ENCODE peak calls at places on chromosomes 4 and X, in four cellular contexts. One of them, this sample, is unnamed.

GRCh38 chrX:154986826-154987575 is 35.5 kb downstream of the F8 start:
- DNase-seq in A549: peak; percentile 33
- DNase-seq in GM12878: no peak
- DNase-seq in K562: no peak
- DNase-seq in this sample: no peak

GRCh38 chr4:26325191-26325590 is 4.4 kb downstream of the RBPJ start:
- DNase-seq in A549: peak; percentile 31
- DNase-seq in GM12878: no peak
- DNase-seq in K562: no peak
- DNase-seq in this sample: peak; percentile 67

GRCh38 chr4:163017135-163017534 is 149.6 kb downstream of the NAF1 start:
- DNase-seq in A549: no peak
- DNase-seq in GM12878: no peak
- DNase-seq in K562: no peak
- DNase-seq in this sample: no peak

GRCh38 chr4:153364061-153364460 is 19.6 kb downstream of the MND1 start:
- DNase-seq in A549: no peak
- DNase-seq in GM12878: no peak
- DNase-seq in K562: no peak
- DNase-seq in this sample: no peak

GRCh38 chr4:7325541-7325940 is 109.2 kb downstream of the PSAPL1 start:
- DNase-seq in A549: no peak
- DNase-seq in GM12878: no peak
- DNase-seq in K562: no peak
- DNase-seq in this sample: no peak

GRCh38 chrX:108019382-108019857 is 25.4 kb upstream of the VSIG1 start:
- DNase-seq in A549: no peak
- DNase-seq in GM12878: no peak
- DNase-seq in K562: no peak
- DNase-seq in this sample: no peak

GRCh38 chrX:45903781-45904201 is 641.4 kb downstream of the ZNF674 start:
- DNase-seq in A549: no peak
- DNase-seq in GM12878: no peak
- DNase-seq in K562: no peak
- DNase-seq in this sample: no peak

GRCh38 chr4:140152015-140152703 is 1.8 kb downstream of the MAML3 start:
- DNase-seq in A549: no peak
- DNase-seq in GM12878: no peak
- DNase-seq in K562: peak; percentile 66
- DNase-seq in this sample: no peak

GRCh38 chrX:119410027-119410819 is 11.1 kb downstream of the SLC25A43 start:
- DNase-seq in A549: peak; percentile 90
- DNase-seq in GM12878: no peak
- DNase-seq in K562: no peak
- DNase-seq in this sample: peak; percentile 69

GRCh38 chr4:212438-213174 is 88.3 kb downstream of the ZNF718 start:
- DNase-seq in A549: no peak
- DNase-seq in GM12878: no peak
- DNase-seq in K562: peak; percentile 27
- DNase-seq in this sample: peak; percentile 71

GRCh38 chr4:40829586-40829985 is 79.8 kb downstream of the NSUN7 start:
- DNase-seq in A549: no peak
- DNase-seq in GM12878: no peak
- DNase-seq in K562: no peak
- DNase-seq in this sample: no peak

GRCh38 chr4:114400531-114400930 is 198.1 kb upstream of the UGT8 start:
- DNase-seq in A549: no peak
- DNase-seq in GM12878: no peak
- DNase-seq in K562: no peak
- DNase-seq in this sample: no peak

GRCh38 chr4:6693274-6694176 is at the start of gene S100P:
- DNase-seq in A549: peak; percentile 67
- DNase-seq in GM12878: no peak
- DNase-seq in K562: no peak
- DNase-seq in this sample: no peak

DNA sequence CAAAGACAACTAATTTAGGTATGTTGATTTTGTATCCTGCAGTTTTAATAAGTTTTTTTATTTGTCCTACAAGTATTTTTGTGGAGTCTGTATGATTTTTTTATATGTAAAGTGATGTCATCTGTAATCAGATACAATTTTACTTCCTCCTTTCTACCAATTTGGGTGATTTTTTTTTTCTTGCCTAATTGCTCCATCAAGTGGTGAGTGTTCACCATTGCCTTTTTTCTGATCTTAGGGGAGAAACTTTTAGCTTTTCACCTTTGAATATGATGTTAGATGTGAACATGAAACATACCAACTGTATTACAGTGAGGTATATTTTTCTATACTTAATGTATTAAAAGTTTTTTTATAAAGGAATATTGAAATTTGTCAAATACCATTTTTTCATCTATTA is 362.3 kb downstream of the PABPC4L start:
- DNase-seq in A549: peak; percentile 13
- DNase-seq in GM12878: no peak
- DNase-seq in K562: no peak
- DNase-seq in this sample: peak; percentile 12
- TF ChIP-seq ELK1 in A549: no peak
- TF ChIP-seq ELK1 in GM12878: no peak
- TF ChIP-seq ELK1 in K562: no peak
- TF ChIP-seq ELK1 in this sample: no peak

GRCh38 chr4:121654738-121655137 is 42.0 kb downstream of the ANXA5 start:
- DNase-seq in A549: no peak
- DNase-seq in GM12878: peak; percentile 1
- DNase-seq in K562: no peak
- DNase-seq in this sample: no peak

GRCh38 chr4:121656269-121656641 is 40.5 kb downstream of the ANXA5 start:
- DNase-seq in A549: peak; percentile 69
- DNase-seq in GM12878: peak; percentile 7
- DNase-seq in K562: peak; percentile 47
- DNase-seq in this sample: peak; percentile 79

GRCh38 chr4:121653986-121654385 is 42.8 kb downstream of the ANXA5 start:
- DNase-seq in A549: no peak
- DNase-seq in GM12878: no peak
- DNase-seq in K562: no peak
- DNase-seq in this sample: no peak

GRCh38 chr4:121653214-121653613 is 43.6 kb downstream of the ANXA5 start:
- DNase-seq in A549: no peak
- DNase-seq in GM12878: no peak
- DNase-seq in K562: no peak
- DNase-seq in this sample: no peak

DNA sequence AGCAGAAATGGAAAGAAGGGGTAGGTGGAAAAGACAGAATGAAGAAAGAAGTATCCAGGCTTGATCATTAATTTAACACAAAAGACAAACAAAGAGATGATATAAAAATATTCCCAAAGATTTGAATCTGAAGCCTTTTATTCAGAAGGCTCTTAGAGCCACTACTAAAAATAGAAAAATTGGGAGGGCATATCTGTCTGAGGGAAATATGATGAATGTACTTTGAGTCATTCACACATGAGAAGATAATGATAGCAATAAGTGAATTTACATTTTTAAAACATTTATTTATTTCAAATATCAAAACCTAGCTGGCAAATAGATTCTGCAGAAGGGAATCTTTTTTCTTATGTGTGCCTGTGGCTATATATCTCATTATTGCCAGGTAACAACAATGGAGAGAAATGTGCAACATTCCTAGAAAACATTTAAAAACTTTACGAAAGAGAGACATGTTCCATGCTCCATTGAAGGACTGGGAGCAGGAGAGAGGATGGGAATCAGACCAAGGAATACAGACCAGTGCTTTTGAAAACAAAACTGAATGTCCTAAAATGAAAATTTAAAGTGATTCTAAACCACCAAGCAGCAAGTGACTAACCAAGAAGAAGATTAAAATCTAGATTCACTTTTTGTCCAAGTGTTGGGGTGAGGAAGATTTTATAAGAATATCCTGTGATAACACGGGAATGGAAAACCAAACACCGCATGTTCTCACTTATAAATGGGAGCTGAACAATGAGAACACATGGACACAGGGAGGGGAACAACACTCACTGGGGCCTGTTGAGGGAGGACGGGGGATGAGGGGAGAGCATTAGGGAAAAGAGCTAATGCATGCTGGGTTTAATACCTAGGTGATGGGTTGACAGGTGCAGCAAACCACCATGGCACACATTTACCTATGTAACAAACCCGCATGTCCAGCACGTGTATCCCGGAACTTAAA is 41.2 kb downstream of the ANXA5 start:
- DNase-seq in A549: no peak
- DNase-seq in GM12878: no peak
- DNase-seq in K562: no peak
- DNase-seq in this sample: no peak
- TF ChIP-seq ELK1 in A549: no peak
- TF ChIP-seq ELK1 in GM12878: no peak
- TF ChIP-seq ELK1 in K562: no peak
- TF ChIP-seq ELK1 in this sample: no peak

GRCh38 chrX:39846460-39846859 is 251.3 kb downstream of the BCOR start:
- DNase-seq in A549: no peak
- DNase-seq in GM12878: no peak
- DNase-seq in K562: no peak
- DNase-seq in this sample: no peak

GRCh38 chrX:39848900-39849299 is 248.9 kb downstream of the BCOR start:
- DNase-seq in A549: no peak
- DNase-seq in GM12878: no peak
- DNase-seq in K562: no peak
- DNase-seq in this sample: peak; percentile 95

GRCh38 chrX:39850209-39850608 is 247.5 kb downstream of the BCOR start:
- DNase-seq in A549: no peak
- DNase-seq in GM12878: no peak
- DNase-seq in K562: no peak
- DNase-seq in this sample: no peak

GRCh38 chrX:39850630-39851152 is 247.1 kb downstream of the BCOR start:
- DNase-seq in A549: no peak
- DNase-seq in GM12878: no peak
- DNase-seq in K562: peak; percentile 77
- DNase-seq in this sample: peak; percentile 69

GRCh38 chrX:39848243-39848642 is 249.5 kb downstream of the BCOR start:
- DNase-seq in A549: no peak
- DNase-seq in GM12878: no peak
- DNase-seq in K562: peak; percentile 47
- DNase-seq in this sample: peak; percentile 56
- TF ChIP-seq ELK1 in A549: no peak
- TF ChIP-seq ELK1 in GM12878: no peak
- TF ChIP-seq ELK1 in K562: no peak
- TF ChIP-seq ELK1 in this sample: no peak

DNA sequence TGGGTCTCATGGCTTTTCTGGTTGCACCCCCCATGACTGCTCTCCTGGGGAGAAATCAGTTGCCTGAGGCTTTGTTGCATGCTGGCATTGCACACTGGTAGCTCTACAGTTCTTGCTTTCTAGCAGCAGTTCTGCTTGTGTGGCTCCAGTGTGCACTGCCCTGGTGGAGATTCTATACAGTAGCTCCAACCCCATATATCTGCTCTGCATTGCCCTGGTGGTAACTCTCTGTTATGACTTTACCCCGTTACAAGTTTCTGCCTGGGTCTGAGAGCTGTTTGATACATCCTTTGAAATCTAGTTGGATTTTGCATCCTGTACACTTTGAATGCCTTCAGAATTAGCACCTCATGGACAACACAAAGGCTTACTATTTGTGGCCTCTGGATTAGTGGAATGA is 241.4 kb upstream of the EPHA5 start:
- DNase-seq in A549: no peak
- DNase-seq in GM12878: no peak
- DNase-seq in K562: no peak
- DNase-seq in this sample: no peak
- TF ChIP-seq ELK1 in A549: no peak
- TF ChIP-seq ELK1 in GM12878: no peak
- TF ChIP-seq ELK1 in K562: no peak
- TF ChIP-seq ELK1 in this sample: no peak

GRCh38 chrX:51608766-51609165 is 9.9 kb downstream of the CENPVL3 start:
- DNase-seq in A549: no peak
- DNase-seq in GM12878: no peak
- DNase-seq in K562: no peak
- DNase-seq in this sample: peak; percentile 2
- TF ChIP-seq ELK1 in A549: no peak
- TF ChIP-seq ELK1 in GM12878: no peak
- TF ChIP-seq ELK1 in K562: no peak
- TF ChIP-seq ELK1 in this sample: no peak

GRCh38 chrX:30483996-30484395 is 93.6 kb downstream of the TASL start:
- DNase-seq in A549: no peak
- DNase-seq in GM12878: no peak
- DNase-seq in K562: no peak
- DNase-seq in this sample: no peak

GRCh38 chrX:30489323-30489722 is 88.2 kb downstream of the TASL start:
- DNase-seq in A549: peak; percentile 49
- DNase-seq in GM12878: no peak
- DNase-seq in K562: peak; percentile 3
- DNase-seq in this sample: no peak

GRCh38 chrX:30493348-30493747 is 84.2 kb downstream of the TASL start:
- DNase-seq in A549: no peak
- DNase-seq in GM12878: no peak
- DNase-seq in K562: no peak
- DNase-seq in this sample: no peak

DNA sequence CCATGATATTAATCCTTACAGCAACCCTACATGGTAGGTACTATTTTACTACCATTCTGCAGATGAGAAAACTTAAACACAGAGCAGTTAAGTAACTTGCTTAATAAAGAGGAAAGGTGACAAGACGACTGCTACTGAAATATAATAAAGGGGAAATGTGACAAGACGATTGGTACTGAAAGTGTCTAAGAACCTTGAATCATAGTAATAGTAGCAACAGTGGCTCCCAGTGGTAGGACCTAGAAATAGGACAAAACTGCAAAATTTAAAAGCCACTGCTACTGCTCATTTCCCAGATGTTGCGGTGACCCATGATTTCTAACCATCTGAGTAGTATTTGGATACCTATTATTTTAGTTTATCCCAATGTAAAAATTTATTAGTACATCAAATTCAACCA is 89.5 kb downstream of the TASL start:
- DNase-seq in A549: peak; percentile 26
- DNase-seq in GM12878: no peak
- DNase-seq in K562: no peak
- DNase-seq in this sample: peak; percentile 1
- TF ChIP-seq ELK1 in A549: no peak
- TF ChIP-seq ELK1 in GM12878: no peak
- TF ChIP-seq ELK1 in K562: no peak
- TF ChIP-seq ELK1 in this sample: no peak

This sample was measured in IMR-90.